ENCODE peak calls at places on chromosomes 3 and 15, in four cellular contexts. Q, I, G and J are unnamed samples.

GRCh38 chr15:64023215-64023614 is 23.1 kb downstream of the DAPK2 start:
- DNase-seq in G (no peak), Q (no peak), I (no peak), J (no peak)

GRCh38 chr3:40387001-40387894 is at the start of gene ENTPD3:
- DNase-seq in I (no peak), Q (peak; percentile 48), G (peak; percentile 39), J (no peak)

GRCh38 chr3:74000715-74001114 is 376.0 kb upstream of the PDZRN3 start:
- DNase-seq in Q (no peak), G (no peak), I (peak; percentile 65), J (no peak)

GRCh38 chr3:127012091-127012490 is 29.2 kb downstream of the PLXNA1 start:
- DNase-seq in I (no peak), Q (no peak), G (no peak), J (no peak)

GRCh38 chr15:72197460-72198409 is at the start of gene GRAMD2A:
- DNase-seq in I (peak; percentile 24), Q (peak; percentile 30), G (peak; percentile 34), J (peak; percentile 34)

GRCh38 chr15:72162569-72162968 is 35.0 kb downstream of the GRAMD2A start:
- DNase-seq in Q (no peak), G (no peak), I (no peak), J (no peak)

GRCh38 chr15:89015412-89016097 is 72.7 kb upstream of the ABHD2 start:
- DNase-seq in Q (no peak), G (no peak), I (no peak), J (no peak)

GRCh38 chr3:123110238-123110952 is 43.6 kb downstream of the PDIA5 start:
- DNase-seq in Q (no peak), G (no peak), I (no peak), J (no peak)